ENCODE peak calls at places on chromosome 1, in eight cellular contexts. W is right atrium auricular region, B is Caco-2, G is hepatic stellate cell, O is activated gamma-delta T cell treated with Interleukin-2 at 50 U/mL for 16 hours, H is AG04450, V is renal cortical epithelial cell, S is HFFc6. Q is an unnamed sample.

GRCh38 chr1:172823534-172823933 is 164.6 kb downstream of the FASLG start:
- DNase-seq in W (no peak), B (no peak), G (peak), O (no peak), H (no peak), V (peak), S (peak), Q (peak)

GRCh38 chr1:72064301-72064700 is 218.0 kb downstream of the NEGR1 start:
- DNase-seq in W (no peak), B (no peak), G (no peak), O (no peak), H (no peak), V (no peak), S (no peak), Q (no peak)

GRCh38 chr1:69827732-69828131 is 260.0 kb downstream of the LRRC7 start:
- DNase-seq in W (no peak), B (no peak), G (no peak), O (no peak), H (no peak), V (no peak), S (no peak), Q (no peak)

GRCh38 chr1:211736351-211736915 is 61.0 kb upstream of the NEK2 start:
- DNase-seq in W (no peak), B (no peak), G (no peak), O (no peak), H (no peak), V (no peak), S (no peak), Q (no peak)

GRCh38 chr1:89457046-89457445 is 67.6 kb upstream of the LRRC8B start:
- DNase-seq in W (no peak), B (no peak), G (no peak), O (no peak), H (no peak), V (no peak), S (no peak), Q (no peak)

GRCh38 chr1:158516966-158517365 is 37.2 kb downstream of the OR6Y1 start:
- DNase-seq in W (no peak), B (no peak), G (no peak), O (no peak), H (no peak), V (no peak), S (no peak), Q (no peak)

GRCh38 chr1:10507111-10507879 is 32.5 kb downstream of the PEX14 start:
- DNase-seq in W (peak), B (peak), G (peak), O (peak), H (no peak), V (peak), S (peak), Q (peak)

GRCh38 chr1:60589916-60590315 is 492.4 kb upstream of the NFIA start:
- DNase-seq in W (no peak), B (no peak), G (no peak), O (no peak), H (no peak), V (no peak), S (no peak), Q (no peak)

GRCh38 chr1:38073926-38074677 is 27.5 kb upstream of the POU3F1 start:
- DNase-seq in W (no peak), B (no peak), G (no peak), O (no peak), H (no peak), V (no peak), S (no peak), Q (no peak)

Q was measured in kidney tubule cell.